ENCODE peak calls at places on chromosome 10, in five cellular contexts. One of them, this sample, is unnamed.

GRCh38 chr10:28391283-28391682 is 88.4 kb upstream of the MPP7 start:
- DNase-seq in mesendoderm: no peak
- DNase-seq in H1: no peak
- DNase-seq in trophoblast cell: no peak
- DNase-seq in IMR-90: no peak
- DNase-seq in this sample: no peak

GRCh38 chr10:79399242-79399831 is 46.1 kb downstream of the ZCCHC24 start:
- DNase-seq in mesendoderm: peak
- DNase-seq in H1: peak
- DNase-seq in trophoblast cell: no peak
- DNase-seq in IMR-90: peak
- DNase-seq in this sample: peak

GRCh38 chr10:72370201-72370722 is 15.5 kb upstream of the DNAJB12 start:
- DNase-seq in mesendoderm: peak
- DNase-seq in H1: no peak
- DNase-seq in trophoblast cell: no peak
- DNase-seq in IMR-90: no peak
- DNase-seq in this sample: no peak

GRCh38 chr10:52464725-52465124 is 150.6 kb downstream of the DKK1 start:
- DNase-seq in mesendoderm: no peak
- DNase-seq in H1: no peak
- DNase-seq in trophoblast cell: no peak
- DNase-seq in IMR-90: no peak
- DNase-seq in this sample: no peak

GRCh38 chr10:89589091-89589725 is 53.8 kb upstream of the SLC16A12 start:
- DNase-seq in mesendoderm: no peak
- DNase-seq in H1: no peak
- DNase-seq in trophoblast cell: no peak
- DNase-seq in IMR-90: no peak
- DNase-seq in this sample: no peak

GRCh38 chr10:44949915-44950314 is 9.7 kb upstream of the RASSF4 start:
- DNase-seq in mesendoderm: no peak
- DNase-seq in H1: peak
- DNase-seq in trophoblast cell: no peak
- DNase-seq in IMR-90: no peak
- DNase-seq in this sample: no peak

GRCh38 chr10:130363051-130363450 is 226.9 kb downstream of the GLRX3 start:
- DNase-seq in mesendoderm: no peak
- DNase-seq in H1: no peak
- DNase-seq in trophoblast cell: no peak
- DNase-seq in IMR-90: no peak
- DNase-seq in this sample: no peak

GRCh38 chr10:11813177-11813576 is 10.0 kb upstream of the PROSER2 start:
- DNase-seq in mesendoderm: no peak
- DNase-seq in H1: no peak
- DNase-seq in trophoblast cell: no peak
- DNase-seq in IMR-90: no peak
- DNase-seq in this sample: no peak

GRCh38 chr10:129531195-129531968 is 64.3 kb downstream of the MGMT start:
- DNase-seq in mesendoderm: peak
- DNase-seq in H1: no peak
- DNase-seq in trophoblast cell: no peak
- DNase-seq in IMR-90: peak
- DNase-seq in this sample: peak

GRCh38 chr10:113454341-113455061 is 98.4 kb upstream of the HABP2 start:
- DNase-seq in mesendoderm: peak
- DNase-seq in H1: peak
- DNase-seq in trophoblast cell: peak
- DNase-seq in IMR-90: peak
- DNase-seq in this sample: peak

GRCh38 chr10:127174866-127175265 is 21.5 kb downstream of the INSYN2A start:
- DNase-seq in mesendoderm: no peak
- DNase-seq in H1: no peak
- DNase-seq in trophoblast cell: no peak
- DNase-seq in IMR-90: no peak
- DNase-seq in this sample: no peak

GRCh38 chr10:44660271-44660670 is 250.9 kb upstream of the TMEM72 start:
- DNase-seq in mesendoderm: no peak
- DNase-seq in H1: no peak
- DNase-seq in trophoblast cell: no peak
- DNase-seq in IMR-90: peak
- DNase-seq in this sample: no peak

GRCh38 chr10:50917486-50917885 is 32.1 kb upstream of the A1CF start:
- DNase-seq in mesendoderm: no peak
- DNase-seq in H1: no peak
- DNase-seq in trophoblast cell: no peak
- DNase-seq in IMR-90: peak
- DNase-seq in this sample: peak

GRCh38 chr10:105188737-105189463 is 547.8 kb downstream of the SORCS3 start:
- DNase-seq in mesendoderm: peak
- DNase-seq in H1: no peak
- DNase-seq in trophoblast cell: no peak
- DNase-seq in IMR-90: no peak
- DNase-seq in this sample: no peak

GRCh38 chr10:84715911-84716310 is 387.5 kb downstream of the CCSER2 start:
- DNase-seq in mesendoderm: peak
- DNase-seq in H1: peak
- DNase-seq in trophoblast cell: peak
- DNase-seq in IMR-90: peak
- DNase-seq in this sample: no peak

GRCh38 chr10:61451357-61451756 is 1.8 kb downstream of the TMEM26 start:
- DNase-seq in mesendoderm: no peak
- DNase-seq in H1: no peak
- DNase-seq in trophoblast cell: no peak
- DNase-seq in IMR-90: no peak
- DNase-seq in this sample: no peak

GRCh38 chr10:61456095-61456789 is 3.1 kb upstream of the TMEM26 start:
- DNase-seq in mesendoderm: no peak
- DNase-seq in H1: no peak
- DNase-seq in trophoblast cell: no peak
- DNase-seq in IMR-90: peak
- DNase-seq in this sample: peak

GRCh38 chr10:61454541-61454940 is 1.4 kb upstream of the TMEM26 start:
- DNase-seq in mesendoderm: no peak
- DNase-seq in H1: no peak
- DNase-seq in trophoblast cell: no peak
- DNase-seq in IMR-90: no peak
- DNase-seq in this sample: no peak

GRCh38 chr10:61452229-61452651 is 941 bp downstream of the TMEM26 start:
- DNase-seq in mesendoderm: peak
- DNase-seq in H1: peak
- DNase-seq in trophoblast cell: no peak
- DNase-seq in IMR-90: no peak
- DNase-seq in this sample: peak

GRCh38 chr10:61452655-61453641 is at the start of gene TMEM26:
- DNase-seq in mesendoderm: peak
- DNase-seq in H1: peak
- DNase-seq in trophoblast cell: no peak
- DNase-seq in IMR-90: peak
- DNase-seq in this sample: peak
- H3K9ac ChIP-seq in mesendoderm: peak
- H3K9ac ChIP-seq in H1: peak
- H3K9ac ChIP-seq in trophoblast cell: no peak
- H3K9ac ChIP-seq in IMR-90: peak
- H3K9ac ChIP-seq in this sample: peak

GRCh38 chr10:101771380-101771779 is 4.5 kb downstream of the FGF8 start:
- DNase-seq in mesendoderm: no peak
- DNase-seq in H1: no peak
- DNase-seq in trophoblast cell: no peak
- DNase-seq in IMR-90: no peak
- DNase-seq in this sample: no peak

GRCh38 chr10:101772017-101772894 is 3.7 kb downstream of the FGF8 start:
- DNase-seq in mesendoderm: no peak
- DNase-seq in H1: peak
- DNase-seq in trophoblast cell: no peak
- DNase-seq in IMR-90: no peak
- DNase-seq in this sample: no peak

GRCh38 chr10:101769541-101770180 is 6.3 kb downstream of the FGF8 start:
- DNase-seq in mesendoderm: no peak
- DNase-seq in H1: no peak
- DNase-seq in trophoblast cell: no peak
- DNase-seq in IMR-90: no peak
- DNase-seq in this sample: no peak

GRCh38 chr10:101768791-101769170 is 7.1 kb downstream of the FGF8 start:
- DNase-seq in mesendoderm: no peak
- DNase-seq in H1: no peak
- DNase-seq in trophoblast cell: no peak
- DNase-seq in IMR-90: no peak
- DNase-seq in this sample: no peak

DNA sequence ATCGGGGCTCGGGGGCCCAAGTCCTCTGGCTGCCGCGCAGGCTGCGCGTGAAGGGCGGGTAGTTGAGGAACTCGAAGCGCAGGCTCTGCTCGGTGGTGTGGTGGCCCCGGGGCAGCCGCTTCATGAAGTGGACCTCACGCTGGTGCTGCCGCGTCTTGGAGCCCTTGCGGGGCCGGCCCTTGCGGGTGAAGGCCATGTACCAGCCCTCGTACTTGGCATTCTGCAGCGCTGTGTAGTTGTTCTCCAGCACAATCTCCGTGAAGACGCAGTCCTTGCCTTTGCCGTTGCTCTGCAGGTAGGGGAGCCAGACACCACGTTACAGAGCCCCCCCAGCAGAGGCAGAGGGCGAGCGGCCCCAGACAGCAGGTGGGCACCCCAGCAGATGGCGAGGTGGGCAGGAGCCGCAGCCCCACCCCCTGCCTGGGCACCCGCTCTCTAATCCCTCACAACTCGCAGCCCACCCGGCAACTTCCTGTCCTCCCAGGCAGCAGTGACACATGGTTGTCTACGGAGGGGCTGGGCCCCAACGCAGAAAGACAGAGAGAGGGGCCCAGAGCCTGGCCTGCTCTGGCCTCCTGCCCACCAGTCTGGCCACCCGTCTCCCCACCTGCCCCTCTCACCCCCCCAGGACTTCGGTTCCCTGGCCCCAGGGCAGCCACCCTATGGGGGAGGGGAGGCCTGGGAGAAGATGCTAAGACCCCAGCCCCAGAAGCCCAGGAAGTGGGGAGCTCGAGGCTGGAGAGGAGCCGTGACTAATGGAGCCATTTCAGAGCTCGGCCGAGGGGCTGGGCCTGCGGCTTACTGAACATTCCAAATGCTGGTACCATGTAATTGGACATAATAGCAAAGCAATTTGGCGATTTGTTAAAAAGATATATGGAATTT is 5.3 kb downstream of the FGF8 start:
- DNase-seq in mesendoderm: no peak
- DNase-seq in H1: no peak
- DNase-seq in trophoblast cell: no peak
- DNase-seq in IMR-90: no peak
- DNase-seq in this sample: no peak
- H3K4ac ChIP-seq in mesendoderm: no peak
- H3K4ac ChIP-seq in H1: no peak
- H3K4ac ChIP-seq in trophoblast cell: no peak
- H3K4ac ChIP-seq in IMR-90: no peak
- H3K4ac ChIP-seq in this sample: no peak

DNA sequence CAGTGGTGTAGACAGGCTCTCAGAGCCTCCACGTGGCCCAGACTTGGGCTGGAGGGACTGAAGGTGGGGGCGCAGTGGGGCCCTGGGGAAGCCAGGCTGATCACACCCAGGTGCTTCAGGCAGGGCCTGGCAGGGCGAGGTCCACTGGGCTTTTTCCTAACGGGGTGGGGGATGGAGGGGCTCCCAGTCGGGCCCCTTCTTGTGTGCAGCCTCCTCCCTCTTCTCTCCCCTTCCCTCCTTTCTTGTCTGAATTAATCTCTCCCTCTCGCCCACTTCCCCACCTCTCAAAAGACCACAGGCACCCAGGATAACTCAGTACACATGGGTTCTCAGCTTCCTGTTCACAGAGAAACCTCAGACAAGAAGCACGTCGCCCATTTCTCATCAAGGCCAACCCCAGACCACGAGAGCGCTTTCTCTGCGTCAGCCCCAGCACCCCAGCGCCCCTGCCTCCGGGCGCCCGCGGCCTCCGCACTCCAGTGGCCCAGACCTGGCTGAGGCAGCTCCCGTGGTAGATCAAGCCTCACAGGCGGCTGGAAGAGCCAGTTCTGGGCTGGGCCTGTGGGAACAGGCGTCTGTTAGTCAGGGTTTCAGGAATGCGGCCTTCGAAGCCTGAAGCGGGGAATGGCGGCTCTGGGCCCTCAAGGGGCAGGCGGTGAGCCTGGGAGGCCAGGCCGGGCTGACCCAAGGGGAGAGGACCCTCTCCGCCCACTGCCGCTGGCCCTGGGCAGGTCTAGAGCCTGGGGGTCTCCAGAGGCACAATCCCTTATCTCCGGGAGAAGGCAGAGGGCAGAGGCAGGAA is 50.6 kb downstream of the PWWP2B start:
- DNase-seq in mesendoderm: peak
- DNase-seq in H1: no peak
- DNase-seq in trophoblast cell: peak
- DNase-seq in IMR-90: peak
- DNase-seq in this sample: peak
- H3K4me3 ChIP-seq in mesendoderm: no peak
- H3K4me3 ChIP-seq in H1: no peak
- H3K4me3 ChIP-seq in trophoblast cell: no peak
- H3K4me3 ChIP-seq in IMR-90: no peak
- H3K4me3 ChIP-seq in this sample: no peak

GRCh38 chr10:99233680-99234018 is 2.0 kb downstream of the HPSE2 start:
- DNase-seq in mesendoderm: no peak
- DNase-seq in H1: no peak
- DNase-seq in trophoblast cell: no peak
- DNase-seq in IMR-90: no peak
- DNase-seq in this sample: no peak

GRCh38 chr10:99235469-99235871 is at the start of gene HPSE2:
- DNase-seq in mesendoderm: no peak
- DNase-seq in H1: peak
- DNase-seq in trophoblast cell: peak
- DNase-seq in IMR-90: no peak
- DNase-seq in this sample: peak

GRCh38 chr10:99235872-99236626 is 397 bp upstream of the HPSE2 start:
- DNase-seq in mesendoderm: peak
- DNase-seq in H1: peak
- DNase-seq in trophoblast cell: peak
- DNase-seq in IMR-90: no peak
- DNase-seq in this sample: peak

GRCh38 chr10:99234067-99234738 is 1.4 kb downstream of the HPSE2 start:
- DNase-seq in mesendoderm: peak
- DNase-seq in H1: peak
- DNase-seq in trophoblast cell: peak
- DNase-seq in IMR-90: peak
- DNase-seq in this sample: peak

DNA sequence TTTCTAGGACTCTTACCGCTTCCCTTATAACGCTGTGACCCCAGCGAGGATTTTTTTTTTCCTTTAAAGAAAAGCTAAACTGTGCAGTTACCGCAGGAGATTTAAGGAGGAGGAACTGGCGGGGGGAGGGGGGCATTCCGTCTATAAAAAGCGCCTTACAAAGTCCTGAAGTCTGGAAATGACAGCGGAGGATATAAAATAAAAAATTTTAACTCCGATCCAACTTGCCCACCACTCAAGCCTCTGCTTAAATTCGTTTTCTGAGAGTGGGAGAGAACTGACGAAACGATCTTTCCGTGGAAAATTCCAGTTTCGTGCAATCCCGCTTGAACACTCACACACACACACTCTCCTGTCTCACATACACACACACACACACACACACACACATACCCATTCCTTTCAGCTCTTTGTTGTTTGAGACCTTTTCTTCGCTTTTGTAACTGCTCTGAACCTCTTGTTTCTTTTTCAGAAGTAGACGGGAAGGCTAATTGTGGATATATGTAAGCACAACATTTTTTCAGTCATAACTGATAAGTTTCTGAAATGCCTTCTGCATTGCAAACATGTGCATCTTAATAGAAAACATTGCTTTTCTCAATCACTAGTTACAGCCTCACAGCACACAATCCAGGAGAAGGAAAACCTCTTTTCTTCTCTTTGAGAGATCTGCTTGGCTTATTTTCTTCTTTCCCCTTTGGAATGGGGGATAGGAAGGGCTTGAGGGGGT is 748 bp downstream of the HPSE2 start:
- DNase-seq in mesendoderm: peak
- DNase-seq in H1: no peak
- DNase-seq in trophoblast cell: peak
- DNase-seq in IMR-90: peak
- DNase-seq in this sample: peak
- H3K9ac ChIP-seq in mesendoderm: peak
- H3K9ac ChIP-seq in H1: no peak
- H3K9ac ChIP-seq in trophoblast cell: no peak
- H3K9ac ChIP-seq in IMR-90: no peak
- H3K9ac ChIP-seq in this sample: peak

This sample was measured in mesenchymal stem cell.